ENCODE peak calls at places on chromosomes 13 and 19, in six cellular contexts. L is tibial artery; N is CD4-positive, alpha-beta T cell; Z is IMR-90; G is ascending aorta; F is gastrocnemius medialis. H is an unnamed sample.

GRCh38 chr19:8004723-8005513 is 523 bp downstream of the ELAVL1 start:
- DNase-seq in N (no peak), L (no peak), G (no peak), F (no peak), Z (peak), H (no peak)

GRCh38 chr13:37565425-37565824 is 33.1 kb downstream of the POSTN start:
- DNase-seq in N (no peak), L (no peak), F (no peak), Z (no peak), G (no peak), H (no peak)

GRCh38 chr19:49855277-49855675 is 4.3 kb downstream of the PTOV1 start:
- DNase-seq in Z (no peak), L (no peak), F (no peak), G (no peak), N (no peak), H (no peak)

GRCh38 chr19:3639479-3639878 is 12.9 kb upstream of the CACTIN start:
- DNase-seq in G (no peak), L (no peak), F (no peak), N (no peak), Z (no peak), H (no peak)

GRCh38 chr13:99215466-99215865 is 14.8 kb downstream of the UBAC2 start:
- DNase-seq in N (peak), F (no peak), Z (no peak), L (no peak), G (no peak), H (no peak)

GRCh38 chr13:113647351-113648217 is 10.4 kb downstream of the ATP4B start:
- DNase-seq in G (peak), N (no peak), L (peak), Z (no peak), F (peak), H (peak)

GRCh38 chr19:5131866-5132561 is 163.1 kb downstream of the KDM4B start:
- DNase-seq in G (no peak), N (no peak), L (no peak), F (no peak), Z (no peak), H (no peak)

GRCh38 chr13:46716821-46717220 is 80.1 kb downstream of the ESD start:
- DNase-seq in Z (no peak), G (no peak), F (no peak), L (no peak), N (no peak), H (no peak)

GRCh38 chr19:32998722-32999121 is 26.7 kb downstream of the FAAP24 start:
- DNase-seq in G (no peak), Z (no peak), N (no peak), F (no peak), L (no peak), H (no peak)

GRCh38 chr19:11373166-11373884 is 1.1 kb upstream of the SWSAP1 start:
- DNase-seq in L (no peak), Z (no peak), G (no peak), F (no peak), N (no peak), H (peak)

GRCh38 chr19:14354445-14354844 is 26.8 kb upstream of the ADGRE5 start:
- DNase-seq in F (no peak), G (no peak), L (no peak), N (no peak), Z (no peak), H (no peak)

GRCh38 chr13:96996886-96997285 is 2.6 kb upstream of the OXGR1 start:
- DNase-seq in F (no peak), G (no peak), N (no peak), Z (no peak), L (no peak), H (no peak)

GRCh38 chr13:77544765-77545316 is 9.3 kb downstream of the SCEL start:
- DNase-seq in N (no peak), F (no peak), G (no peak), Z (no peak), L (no peak), H (no peak)

GRCh38 chr19:42422576-42423461 is 4.4 kb downstream of the LIPE start:
- DNase-seq in N (peak), Z (no peak), L (no peak), G (no peak), F (no peak), H (no peak)

GRCh38 chr19:368624-369020 is 24.0 kb upstream of the MIER2 start:
- DNase-seq in L (no peak), F (no peak), G (no peak), N (no peak), Z (no peak), H (peak)
- H3K27ac ChIP-seq in L (no peak), F (no peak), G (no peak), N (no peak), Z (no peak), H (no peak)

GRCh38 chr13:110561335-110562033 is at the start of gene RAB20:
- DNase-seq in Z (peak), N (peak), L (peak), F (peak), G (peak), H (peak)
- H3K27ac ChIP-seq in Z (peak), N (peak), L (peak), F (peak), G (peak), H (peak)

GRCh38 chr13:40452038-40452666 is 214.3 kb downstream of the FOXO1 start:
- DNase-seq in Z (no peak), G (no peak), F (no peak), L (no peak), N (no peak), H (no peak)

GRCh38 chr13:40444241-40444640 is 222.2 kb downstream of the FOXO1 start:
- DNase-seq in F (no peak), L (no peak), Z (no peak), G (no peak), N (no peak), H (no peak)

GRCh38 chr13:40446365-40446764 is 220.1 kb downstream of the FOXO1 start:
- DNase-seq in G (no peak), Z (no peak), N (no peak), F (no peak), L (no peak), H (no peak)

GRCh38 chr13:40445557-40445990 is 220.9 kb downstream of the FOXO1 start:
- DNase-seq in F (peak), G (peak), Z (no peak), L (peak), N (no peak), H (no peak)

GRCh38 chr13:40447857-40448256 is 218.6 kb downstream of the FOXO1 start:
- DNase-seq in G (no peak), N (no peak), Z (no peak), F (no peak), L (no peak), H (no peak)
- H3K27ac ChIP-seq in G (no peak), N (no peak), Z (no peak), F (no peak), L (no peak), H (no peak)

DNA sequence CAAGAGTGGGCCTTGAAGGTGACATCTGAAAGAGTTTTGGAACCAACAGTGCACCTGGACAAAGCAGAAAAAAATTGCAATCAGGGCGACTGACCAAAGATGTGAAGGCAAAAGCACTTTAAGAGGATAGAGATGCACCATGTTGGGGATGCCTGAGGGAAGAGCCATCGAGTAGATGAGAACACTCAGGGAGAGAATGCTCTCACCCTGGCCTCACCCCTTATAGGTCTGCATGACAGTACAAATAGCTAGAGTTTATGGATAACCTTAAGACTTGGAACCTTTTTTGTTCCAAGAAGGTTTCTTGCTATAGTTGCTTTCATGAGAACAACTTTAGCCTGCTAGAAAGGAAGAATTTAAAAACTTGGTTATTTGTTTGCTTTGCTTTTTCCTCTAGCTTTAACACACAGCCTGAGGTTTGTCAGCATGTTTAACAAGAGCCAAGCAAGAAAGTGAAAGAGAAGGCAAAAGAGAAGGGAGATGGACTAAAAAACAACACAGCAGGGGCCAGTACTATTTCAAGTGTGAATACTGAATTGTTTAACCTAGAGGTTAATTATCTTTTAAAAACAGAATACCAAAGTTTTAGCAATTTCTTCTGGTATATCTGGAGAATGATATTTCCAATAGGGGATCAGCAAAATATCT is 418.9 kb downstream of the DIAPH3 start:
- DNase-seq in F (no peak), G (no peak), L (no peak), Z (peak), N (no peak), H (no peak)
- H3K27ac ChIP-seq in F (no peak), G (no peak), L (no peak), Z (peak), N (no peak), H (no peak)

GRCh38 chr19:6522712-6523111 is 8.1 kb upstream of the TNFSF9 start:
- DNase-seq in Z (no peak), N (no peak), G (no peak), L (no peak), F (no peak), H (no peak)
- H3K27ac ChIP-seq in Z (no peak), N (no peak), G (no peak), L (no peak), F (no peak), H (no peak)

DNA sequence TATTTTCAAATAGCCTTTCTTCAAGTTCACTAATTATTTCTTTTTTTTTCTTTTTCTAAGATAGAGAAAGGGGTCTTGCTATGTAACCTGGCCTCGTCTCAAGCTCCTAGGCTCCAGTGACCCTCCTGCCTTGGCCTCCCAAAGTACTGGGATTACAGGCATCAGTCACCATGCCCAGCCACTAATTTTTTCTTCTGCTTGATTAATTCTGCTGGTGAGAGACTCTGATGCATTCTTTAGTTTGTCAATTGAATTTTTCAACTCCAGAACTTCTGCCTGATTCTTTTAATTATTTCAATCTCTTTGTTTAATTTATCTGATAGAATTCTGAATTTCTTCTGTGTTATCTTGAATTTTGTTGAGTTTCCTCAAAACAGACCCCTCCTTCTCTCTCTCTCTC is 11.4 kb downstream of the BLOC1S3 start:
- DNase-seq in L (no peak), N (no peak), F (no peak), Z (no peak), G (no peak), H (no peak)
- H3K27ac ChIP-seq in L (no peak), N (no peak), F (no peak), Z (no peak), G (no peak), H (no peak)

GRCh38 chr19:48772503-48772953 is 17.2 kb downstream of the FGF21 start:
- DNase-seq in G (no peak), L (peak), Z (no peak), N (no peak), F (peak), H (no peak)
- H3K27ac ChIP-seq in G (no peak), L (no peak), Z (no peak), N (no peak), F (peak), H (no peak)

GRCh38 chr19:46637224-46637623 is 1.2 kb upstream of the GNG8 start:
- DNase-seq in G (no peak), F (no peak), Z (no peak), L (no peak), N (no peak), H (no peak)
- H3K27ac ChIP-seq in G (no peak), F (no peak), Z (no peak), L (peak), N (no peak), H (peak)

DNA sequence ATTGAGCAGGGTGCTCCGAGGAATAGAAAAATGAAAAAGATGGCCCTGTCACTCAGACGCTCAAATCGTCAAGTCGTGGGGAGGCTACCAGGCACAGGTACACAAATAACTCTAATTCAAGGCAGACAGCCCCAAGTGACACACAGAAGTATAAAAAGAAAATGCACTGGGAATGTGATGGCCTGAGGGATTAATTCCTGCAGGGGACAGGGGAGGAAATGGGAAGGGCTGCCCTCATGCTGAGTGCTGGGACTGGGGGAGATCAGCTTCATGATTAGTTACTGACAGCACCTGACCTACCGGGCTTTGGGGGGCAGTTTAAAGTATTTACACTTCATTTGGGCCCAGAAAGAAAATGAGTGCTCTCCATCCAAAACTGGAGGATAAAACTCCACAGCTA is 20.9 kb upstream of the UBE2L5 start:
- DNase-seq in L (no peak), G (no peak), F (no peak), N (no peak), Z (no peak), H (no peak)
- H3K27ac ChIP-seq in L (no peak), G (no peak), F (no peak), N (no peak), Z (no peak), H (no peak)